ENCODE peak calls at places on chromosomes 5 and 9, in five cellular contexts. J is small intestine, U is MM.1S, X is IMR-90, A is fibroblast of lung. F is an unnamed sample.

GRCh38 chr5:83095163-83095972 is 18.0 kb downstream of the XRCC4 start:
- DNase-seq in A (no peak), X (no peak), J (no peak), U (no peak), F (no peak)

GRCh38 chr5:172410160-172410559 is 44.2 kb downstream of the SH3PXD2B start:
- DNase-seq in J (no peak), A (peak), U (no peak), X (peak), F (no peak)

GRCh38 chr9:92660266-92660665 is 9.7 kb downstream of the IPPK start:
- DNase-seq in X (no peak), U (no peak), A (no peak), J (no peak), F (no peak)

GRCh38 chr9:117458066-117458465 is 43.2 kb upstream of the ASTN2 start:
- DNase-seq in U (no peak), J (no peak), A (no peak), X (no peak), F (no peak)

GRCh38 chr9:100352201-100352726 is 478 bp downstream of the TEX10 start:
- DNase-seq in U (peak), J (peak), X (peak), A (peak), F (no peak)

GRCh38 chr9:2526071-2526862 is 95.3 kb upstream of the VLDLR start:
- DNase-seq in X (no peak), A (peak), J (no peak), U (no peak), F (no peak)

GRCh38 chr5:15073453-15073852 is 201.9 kb upstream of the ANKH start:
- DNase-seq in X (no peak), A (no peak), J (no peak), U (no peak), F (no peak)

GRCh38 chr5:150486402-150487198 is 21.3 kb upstream of the NDST1 start:
- DNase-seq in A (peak), J (no peak), X (peak), U (peak), F (no peak)

GRCh38 chr5:91162534-91163381 is 220.4 kb downstream of the ARRDC3 start:
- DNase-seq in X (peak), U (peak), A (peak), J (peak), F (peak)
- H3K27ac ChIP-seq in X (peak), U (no peak), A (peak), J (peak), F (peak)

DNA sequence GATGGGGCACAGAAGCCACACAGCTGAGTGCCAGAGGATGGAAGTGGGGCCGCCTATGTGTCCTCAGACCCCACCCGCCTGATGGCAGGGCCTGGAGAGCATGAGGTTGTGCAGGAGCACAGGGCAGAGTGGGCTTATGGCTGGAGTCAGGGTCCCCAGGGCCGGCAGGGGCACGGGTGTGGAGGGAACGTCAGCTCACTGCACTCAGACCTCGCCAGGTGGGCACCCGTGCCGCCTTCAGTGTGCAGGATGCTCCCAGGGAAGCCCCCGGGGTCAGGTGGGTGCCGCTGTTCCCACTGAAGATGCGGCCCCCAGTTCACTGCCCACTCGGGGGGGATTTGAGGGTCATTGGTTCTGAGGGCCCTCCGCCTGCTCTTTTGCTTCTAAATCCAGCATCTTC is 34.9 kb downstream of the EXOC3 start:
- DNase-seq in A (no peak), J (no peak), X (no peak), U (no peak), F (no peak)
- H3K27ac ChIP-seq in A (no peak), J (no peak), X (no peak), U (no peak), F (no peak)

GRCh38 chr9:76311576-76311975 is 82.7 kb downstream of the RFK start:
- DNase-seq in A (no peak), U (no peak), X (no peak), J (no peak), F (no peak)

GRCh38 chr9:76310991-76311390 is 83.2 kb downstream of the RFK start:
- DNase-seq in X (no peak), J (no peak), U (no peak), A (no peak), F (no peak)

GRCh38 chr9:76313771-76314170 is 80.5 kb downstream of the RFK start:
- DNase-seq in U (no peak), A (no peak), X (no peak), J (peak), F (no peak)

GRCh38 chr9:76316069-76316468 is 78.2 kb downstream of the RFK start:
- DNase-seq in U (no peak), J (no peak), A (no peak), X (no peak), F (no peak)

GRCh38 chr9:76314321-76314720 is 79.9 kb downstream of the RFK start:
- DNase-seq in J (no peak), U (no peak), X (no peak), A (no peak), F (no peak)
- H3K27ac ChIP-seq in J (peak), U (no peak), X (no peak), A (no peak), F (no peak)

GRCh38 chr9:106535439-106535838 is 327.5 kb upstream of the ZNF462 start:
- DNase-seq in X (no peak), A (peak), U (no peak), J (no peak), F (no peak)
- H3K27ac ChIP-seq in X (no peak), A (no peak), U (no peak), J (no peak), F (no peak)

F was measured in thoracic aorta.